ENCODE peak calls at places on chromosomes 2 and 18, in five cellular contexts. R, H, A, K and F are unnamed samples.

GRCh38 chr18:54776282-54776977 is 51.8 kb upstream of the RAB27B start:
- DNase-seq in R (no peak), H (peak), A (no peak), K (no peak), F (peak)

GRCh38 chr2:212066546-212066945 is 472.1 kb downstream of the ERBB4 start:
- DNase-seq in R (no peak), H (no peak), A (no peak), K (no peak), F (peak)

GRCh38 chr2:14903709-14904374 is 271.3 kb downstream of the LRATD1 start:
- DNase-seq in R (no peak), H (no peak), A (peak), K (no peak), F (no peak)

GRCh38 chr2:144383571-144383970 is 136.3 kb downstream of the ZEB2 start:
- DNase-seq in R (no peak), H (no peak), A (no peak), K (no peak), F (no peak)

GRCh38 chr18:78960709-78961108 is 18.9 kb upstream of the SALL3 start:
- DNase-seq in R (no peak), H (no peak), A (no peak), K (no peak), F (no peak)

GRCh38 chr2:118185210-118186109 is 97.2 kb downstream of the INSIG2 start:
- DNase-seq in R (peak), H (peak), A (peak), K (peak), F (no peak)

GRCh38 chr2:152827944-152828343 is 109.5 kb downstream of the ARL6IP6 start:
- DNase-seq in R (no peak), H (no peak), A (no peak), K (no peak), F (no peak)

GRCh38 chr18:499351-500229 is 911 bp downstream of the COLEC12 start:
- DNase-seq in R (no peak), H (peak), A (no peak), K (no peak), F (peak)

GRCh38 chr2:168072626-168073303 is 174.6 kb downstream of the STK39 start:
- DNase-seq in R (no peak), H (no peak), A (no peak), K (no peak), F (no peak)

GRCh38 chr2:177682006-177682405 is 289.4 kb downstream of the AGPS start:
- DNase-seq in R (no peak), H (no peak), A (no peak), K (no peak), F (no peak)

GRCh38 chr2:98479959-98480524 is 35.4 kb downstream of the INPP4A start:
- DNase-seq in R (peak), H (peak), A (peak), K (peak), F (peak)

GRCh38 chr18:62720766-62721613 is 5.6 kb downstream of the PHLPP1 start:
- DNase-seq in R (no peak), H (no peak), A (no peak), K (no peak), F (no peak)

GRCh38 chr2:222968550-222969155 is 83.3 kb upstream of the KCNE4 start:
- DNase-seq in R (no peak), H (no peak), A (no peak), K (no peak), F (no peak)

GRCh38 chr2:213238753-213239591 is 45.3 kb upstream of the SPAG16 start:
- DNase-seq in R (no peak), H (peak), A (no peak), K (no peak), F (peak)

GRCh38 chr2:19786408-19787058 is 115.2 kb downstream of the TTC32 start:
- DNase-seq in R (no peak), H (peak), A (no peak), K (no peak), F (peak)

GRCh38 chr18:46477425-46478011 is 179.5 kb downstream of the LOXHD1 start:
- DNase-seq in R (no peak), H (no peak), A (no peak), K (no peak), F (no peak)

GRCh38 chr2:178211943-178212342 is 17.6 kb downstream of the OSBPL6 start:
- DNase-seq in R (no peak), H (no peak), A (no peak), K (no peak), F (no peak)

GRCh38 chr2:183123117-183123958 is 905 bp upstream of the NUP35 start:
- DNase-seq in R (no peak), H (no peak), A (no peak), K (no peak), F (no peak)

GRCh38 chr2:88874063-88874657 is 182.7 kb downstream of the RPIA start:
- DNase-seq in R (peak), H (peak), A (no peak), K (peak), F (peak)

GRCh38 chr2:165499131-165499530 is 29.6 kb downstream of the CSRNP3 start:
- DNase-seq in R (no peak), H (peak), A (no peak), K (no peak), F (no peak)

GRCh38 chr2:51846796-51847195 is 814.9 kb upstream of the NRXN1 start:
- DNase-seq in R (no peak), H (no peak), A (no peak), K (no peak), F (peak)

GRCh38 chr2:71563872-71564271 is 110.5 kb downstream of the DYSF start:
- DNase-seq in R (no peak), H (no peak), A (no peak), K (no peak), F (no peak)

GRCh38 chr2:180312542-180312941 is 305.4 kb upstream of the CWC22 start:
- DNase-seq in R (no peak), H (no peak), A (no peak), K (no peak), F (no peak)

GRCh38 chr2:210626849-210627248 is 70.5 kb downstream of the CPS1 start:
- DNase-seq in R (no peak), H (no peak), A (no peak), K (no peak), F (peak)

GRCh38 chr2:100868083-100868482 is 48.1 kb downstream of the NPAS2 start:
- DNase-seq in R (no peak), H (no peak), A (no peak), K (no peak), F (no peak)

GRCh38 chr2:227007940-227008339 is 156.1 kb downstream of the COL4A4 start:
- DNase-seq in R (no peak), H (no peak), A (no peak), K (no peak), F (no peak)

GRCh38 chr2:144006139-144006538 is 513.8 kb downstream of the ZEB2 start:
- DNase-seq in R (no peak), H (no peak), A (no peak), K (no peak), F (no peak)

GRCh38 chr2:164014791-164015190 is 279.0 kb upstream of the FIGN start:
- DNase-seq in R (no peak), H (no peak), A (no peak), K (no peak), F (no peak)

GRCh38 chr2:190679813-190680591 is 31.1 kb downstream of the NAB1 start:
- DNase-seq in R (no peak), H (peak), A (peak), K (no peak), F (peak)

DNA sequence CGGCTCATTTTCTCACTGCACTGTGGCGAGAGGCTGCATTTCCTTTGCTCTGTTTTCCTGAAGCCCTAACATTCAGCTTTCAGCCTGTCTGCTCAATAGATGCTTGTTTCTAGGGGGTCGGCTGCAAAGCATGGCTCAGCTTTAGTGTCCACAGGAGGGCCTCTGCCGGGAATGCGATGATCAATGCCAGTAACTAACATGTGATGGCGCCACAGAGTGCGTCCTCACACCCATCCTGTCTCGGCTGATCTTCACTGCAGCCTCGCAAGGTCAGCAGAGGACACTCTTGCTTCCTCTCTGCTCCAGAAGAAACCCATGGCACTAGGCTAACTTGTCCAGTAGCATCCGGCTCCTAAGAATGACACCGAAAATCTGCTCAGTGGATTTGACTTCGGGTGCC is 156.4 kb upstream of the PXDN start:
- DNase-seq in R (no peak), H (no peak), A (no peak), K (no peak), F (no peak)
- TF ChIP-seq CTCF in R (no peak), H (peak), A (no peak), K (no peak), F (no peak)

GRCh38 chr2:3657881-3658280 is at the start of gene ALLC:
- DNase-seq in R (no peak), H (no peak), A (no peak), K (no peak), F (no peak)
- H3K27ac ChIP-seq in R (peak), H (no peak), A (no peak), K (no peak), F (no peak)

DNA sequence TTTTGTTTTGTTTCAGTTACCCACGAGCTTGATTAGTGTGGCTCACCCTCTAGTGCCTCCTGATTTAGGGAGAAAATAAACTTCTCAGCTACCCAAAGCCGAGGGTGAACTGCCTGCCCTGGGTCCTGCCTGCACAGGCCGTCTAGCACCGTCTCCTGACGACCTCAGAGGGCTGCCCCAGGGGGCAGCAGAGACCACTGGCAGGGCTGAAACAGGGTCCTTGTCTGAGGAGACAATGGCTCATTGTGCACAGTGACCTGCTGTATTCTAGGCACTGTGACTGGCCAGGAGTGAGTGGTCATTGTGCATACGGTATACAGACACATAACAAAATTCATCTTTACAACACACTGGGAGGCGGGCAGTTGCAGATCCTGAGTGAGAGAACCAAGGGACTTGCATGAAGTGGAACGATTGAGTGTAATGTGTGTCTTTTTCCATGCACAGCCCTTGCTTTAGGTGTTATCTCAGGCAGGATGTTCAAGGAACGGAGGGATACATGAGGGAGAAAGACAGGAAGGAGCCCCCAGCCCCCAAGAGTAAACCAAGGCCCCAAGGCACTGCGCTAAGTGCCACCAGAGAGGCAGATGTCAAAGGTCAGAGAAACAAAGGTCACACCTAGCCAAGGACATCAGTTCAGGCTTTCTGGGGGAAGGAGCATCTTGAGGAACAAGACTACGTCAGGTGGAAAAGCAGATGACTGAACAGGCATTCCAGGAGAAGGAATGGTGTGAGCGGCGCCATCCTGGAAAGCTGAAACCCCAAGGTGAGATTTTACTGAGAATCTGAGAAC is 421.3 kb downstream of the LPIN1 start:
- DNase-seq in R (no peak), H (no peak), A (no peak), K (peak), F (no peak)
- TF ChIP-seq CTCF in R (peak), H (no peak), A (no peak), K (peak), F (no peak)

DNA sequence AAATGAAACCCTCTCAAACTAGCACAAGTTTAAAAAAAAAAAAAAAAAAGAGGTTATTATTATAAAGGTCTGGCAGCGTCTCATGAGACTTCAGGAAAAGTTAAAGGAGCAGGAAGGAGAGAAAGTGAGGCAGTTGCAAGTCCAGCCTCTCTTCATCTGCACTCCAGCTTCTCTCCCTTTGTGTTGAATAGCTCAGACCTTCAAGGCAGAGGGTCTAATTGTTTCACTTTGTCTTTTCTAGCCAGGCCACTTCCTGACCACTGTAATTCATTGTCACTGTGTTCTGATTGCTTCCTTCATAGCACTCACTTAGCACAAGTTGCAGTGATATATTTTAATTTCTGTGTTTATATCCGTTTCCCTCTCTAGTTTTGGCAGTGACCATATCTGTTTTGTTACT is 99.9 kb downstream of the SPATS2L start:
- DNase-seq in R (no peak), H (no peak), A (no peak), K (no peak), F (no peak)
- H3K27ac ChIP-seq in R (peak), H (peak), A (no peak), K (peak), F (peak)